ENCODE peak calls at places on chromosome 16, in eight cellular contexts. E, W, H, M, G, L, J and B are unnamed samples.

GRCh38 chr16:88384222-88385111 is 1.7 kb downstream of the ZNF469 start:
- DNase-seq in E (peak), W (no peak), H (no peak), M (no peak), G (no peak), L (no peak), J (no peak), B (no peak)

GRCh38 chr16:15874745-15875314 is 13.6 kb downstream of the CEP20 start:
- DNase-seq in E (peak), W (peak), H (peak), M (peak), G (peak), L (peak), J (no peak), B (peak)

GRCh38 chr16:84657229-84657837 is 9.0 kb downstream of the KLHL36 start:
- DNase-seq in E (no peak), W (no peak), H (no peak), M (no peak), G (no peak), L (no peak), J (no peak), B (no peak)

GRCh38 chr16:67170168-67170947 is at the start of gene NOL3:
- DNase-seq in E (peak), W (peak), H (peak), M (no peak), G (peak), L (peak), J (peak), B (peak)

GRCh38 chr16:60991886-60992285 is 1044.4 kb downstream of the CDH8 start:
- DNase-seq in E (no peak), W (no peak), H (no peak), M (no peak), G (no peak), L (no peak), J (no peak), B (no peak)

GRCh38 chr16:56606071-56606687 is 2.2 kb upstream of the MT2A start:
- DNase-seq in E (peak), W (peak), H (peak), M (peak), G (no peak), L (no peak), J (no peak), B (peak)

GRCh38 chr16:66426112-66427035 is 721 bp upstream of the BEAN1 start:
- DNase-seq in E (no peak), W (no peak), H (no peak), M (no peak), G (no peak), L (no peak), J (no peak), B (no peak)

GRCh38 chr16:60151987-60152386 is 1417.9 kb upstream of the GOT2 start:
- DNase-seq in E (no peak), W (no peak), H (no peak), M (no peak), G (no peak), L (no peak), J (no peak), B (no peak)

GRCh38 chr16:59180083-59180476 is 446.0 kb upstream of the GOT2 start:
- DNase-seq in E (no peak), W (no peak), H (no peak), M (no peak), G (no peak), L (no peak), J (no peak), B (no peak)

GRCh38 chr16:22670044-22670536 is 143.9 kb upstream of the HS3ST2 start:
- DNase-seq in E (no peak), W (no peak), H (no peak), M (no peak), G (no peak), L (no peak), J (no peak), B (no peak)

GRCh38 chr16:76653390-76654026 is 376.3 kb downstream of the CNTNAP4 start:
- DNase-seq in E (no peak), W (no peak), H (no peak), M (no peak), G (no peak), L (peak), J (no peak), B (peak)

GRCh38 chr16:83615131-83615530 is 192.6 kb upstream of the HSBP1 start:
- DNase-seq in E (no peak), W (no peak), H (no peak), M (no peak), G (no peak), L (no peak), J (no peak), B (no peak)

GRCh38 chr16:54286330-54287017 is at the start of gene IRX3:
- DNase-seq in E (peak), W (peak), H (peak), M (peak), G (peak), L (no peak), J (no peak), B (no peak)
- TF ChIP-seq POLR2A in E (peak), W (no peak), H (no peak), M (no peak), G (peak), L (no peak), J (no peak), B (no peak)

DNA sequence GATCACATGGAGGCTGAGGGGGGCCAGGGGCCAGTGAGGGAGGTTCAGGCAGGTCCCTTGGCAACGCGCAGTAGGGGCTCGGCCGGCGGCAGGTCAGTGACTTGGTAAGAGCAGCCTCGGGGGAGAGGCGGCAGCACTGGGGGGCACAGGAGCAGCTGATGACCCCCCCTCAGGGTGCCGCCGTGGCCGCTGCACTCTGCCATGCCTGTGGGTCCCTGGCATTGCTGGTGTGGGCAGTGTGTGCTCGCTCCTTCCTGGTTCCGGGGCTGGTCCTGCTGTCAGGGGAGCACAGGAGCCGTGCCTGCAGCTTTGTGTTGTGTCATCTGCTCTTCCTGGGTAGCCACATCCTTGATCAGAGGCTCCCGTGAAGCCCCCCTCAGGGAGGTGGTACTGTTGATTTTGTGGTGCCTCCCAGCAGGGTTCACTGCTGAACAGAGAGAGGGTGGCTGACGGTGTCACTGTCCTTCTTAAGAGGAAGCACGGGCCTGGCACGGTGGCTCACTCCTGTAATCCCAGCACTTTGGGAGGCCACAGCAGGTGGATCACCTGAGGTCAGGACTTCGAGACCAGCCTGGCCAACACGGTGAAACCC is 4.5 kb upstream of the WFIKKN1 start:
- DNase-seq in E (peak), W (no peak), H (no peak), M (no peak), G (no peak), L (no peak), J (no peak), B (no peak)
- TF ChIP-seq POLR2A in E (no peak), W (no peak), H (no peak), M (no peak), G (no peak), L (no peak), J (no peak), B (no peak)

DNA sequence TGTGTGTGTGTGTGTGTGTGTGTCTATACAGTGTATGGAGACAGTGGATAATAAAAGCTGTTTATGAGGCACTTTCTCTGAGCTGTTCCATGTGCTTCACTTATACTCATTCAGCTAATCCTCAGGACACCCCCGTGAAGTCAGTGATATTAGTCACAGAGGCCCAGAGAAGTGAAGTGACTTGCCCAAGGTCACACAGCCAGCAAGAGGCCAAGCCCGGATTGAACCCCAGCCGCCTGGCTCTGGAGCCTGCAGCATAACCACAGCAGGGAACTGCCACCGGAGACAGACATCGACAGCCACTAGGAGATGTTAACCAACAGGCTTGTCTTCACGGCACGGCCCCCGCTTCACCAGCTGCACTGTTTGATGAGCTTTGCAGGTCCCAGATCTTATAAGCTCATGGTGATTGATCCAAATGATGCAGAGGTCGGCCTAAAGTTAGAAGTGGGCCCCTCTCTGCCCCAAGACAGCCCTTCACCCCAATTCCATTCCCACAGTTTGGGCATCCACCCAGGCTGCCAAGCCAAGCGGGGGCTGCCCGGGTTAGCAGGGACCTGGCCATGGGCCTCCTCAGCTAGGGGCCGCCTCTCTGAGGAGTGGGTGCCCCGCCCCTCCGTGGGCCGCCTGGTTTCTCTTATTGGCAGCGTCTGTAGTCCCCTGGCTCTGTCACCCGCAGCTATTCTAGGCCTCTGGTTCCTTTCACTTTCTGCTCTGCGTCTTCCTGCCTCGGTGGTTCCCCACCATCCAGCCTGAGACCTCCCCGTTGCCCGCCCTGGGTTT is 30.9 kb downstream of the SOCS1 start:
- DNase-seq in E (peak), W (no peak), H (no peak), M (no peak), G (no peak), L (no peak), J (no peak), B (peak)
- TF ChIP-seq POLR2A in E (no peak), W (no peak), H (no peak), M (no peak), G (no peak), L (no peak), J (no peak), B (no peak)

GRCh38 chr16:14405611-14406537 is 224.2 kb downstream of the PARN start:
- DNase-seq in E (no peak), W (peak), H (no peak), M (no peak), G (no peak), L (peak), J (peak), B (peak)
- TF ChIP-seq POLR2A in E (no peak), W (no peak), H (no peak), M (no peak), G (no peak), L (no peak), J (no peak), B (no peak)

DNA sequence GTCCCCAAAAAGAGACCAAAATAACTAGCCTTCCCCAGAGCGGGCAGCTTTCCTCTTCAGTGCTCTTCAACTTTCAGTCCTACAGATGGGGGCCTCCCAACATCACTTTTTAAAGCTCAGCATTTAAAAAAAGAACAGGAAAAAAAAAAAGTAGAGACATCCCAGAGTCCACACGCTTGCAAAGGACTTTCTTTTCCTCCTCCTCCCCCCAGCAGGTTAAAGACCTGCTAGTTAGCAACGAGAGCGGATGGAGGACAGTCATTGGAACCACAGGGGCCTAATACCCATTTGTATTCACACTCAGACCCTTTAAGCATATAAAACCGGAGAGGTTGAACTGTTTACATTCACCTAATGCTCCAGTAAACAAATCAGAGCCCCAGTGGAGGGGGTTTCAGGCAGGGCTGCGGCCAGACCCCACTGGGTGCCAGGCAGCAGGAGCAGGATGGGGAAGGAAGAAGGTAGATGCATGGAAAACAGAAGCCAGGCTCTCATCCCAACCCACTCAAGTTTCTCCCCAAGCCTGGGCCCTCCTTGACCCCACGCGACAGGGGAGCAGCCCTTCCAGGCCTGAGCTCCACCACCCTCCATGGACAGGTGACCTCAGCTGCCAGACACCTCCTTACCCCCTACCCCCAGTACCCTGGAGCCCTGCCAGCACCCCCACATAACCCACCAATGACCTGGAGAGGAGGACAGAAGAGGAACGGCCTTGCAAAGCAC is 15.2 kb downstream of the ZFHX3 start:
- DNase-seq in E (no peak), W (no peak), H (no peak), M (no peak), G (no peak), L (no peak), J (no peak), B (no peak)
- TF ChIP-seq POLR2A in E (no peak), W (no peak), H (no peak), M (no peak), G (no peak), L (no peak), J (no peak), B (no peak)

GRCh38 chr16:69324013-69324531 is 6.3 kb downstream of the PDF start:
- DNase-seq in E (peak), W (no peak), H (no peak), M (no peak), G (peak), L (peak), J (peak), B (no peak)
- TF ChIP-seq POLR2A in E (no peak), W (no peak), H (no peak), M (no peak), G (no peak), L (peak), J (no peak), B (no peak)